ENCODE peak calls at places on chromosomes 4 and X, in four cellular contexts. One of them, this sample, is unnamed.

GRCh38 chr4:67714248-67714583 is 13.3 kb upstream of the UBA6 start:
- DNase-seq in dorsolateral prefrontal cortex: no peak
- DNase-seq in non-pigmented ciliary epithelial cell: no peak
- DNase-seq in ascending aorta: no peak
- DNase-seq in this sample: no peak

GRCh38 chr4:47705326-47705981 is 132.4 kb downstream of the CORIN start:
- DNase-seq in ascending aorta: no peak
- DNase-seq in non-pigmented ciliary epithelial cell: no peak
- DNase-seq in dorsolateral prefrontal cortex: no peak
- DNase-seq in this sample: no peak

GRCh38 chr4:153466637-153467153 is 535 bp downstream of the TMEM131L start:
- DNase-seq in dorsolateral prefrontal cortex: no peak
- DNase-seq in non-pigmented ciliary epithelial cell: no peak
- DNase-seq in ascending aorta: no peak
- DNase-seq in this sample: no peak

GRCh38 chr4:113378836-113379235 is 329.4 kb downstream of the ANK2 start:
- DNase-seq in ascending aorta: no peak
- DNase-seq in non-pigmented ciliary epithelial cell: no peak
- DNase-seq in dorsolateral prefrontal cortex: no peak
- DNase-seq in this sample: no peak

GRCh38 chr4:104494822-104495559 is at the start of gene CXXC4:
- DNase-seq in ascending aorta: no peak
- DNase-seq in non-pigmented ciliary epithelial cell: peak
- DNase-seq in dorsolateral prefrontal cortex: peak
- DNase-seq in this sample: peak

GRCh38 chr4:186762361-186762760 is 38.7 kb upstream of the FAT1 start:
- DNase-seq in dorsolateral prefrontal cortex: no peak
- DNase-seq in ascending aorta: no peak
- DNase-seq in non-pigmented ciliary epithelial cell: no peak
- DNase-seq in this sample: no peak

GRCh38 chrX:28901637-28902036 is 314.4 kb downstream of the IL1RAPL1 start:
- DNase-seq in ascending aorta: no peak
- DNase-seq in dorsolateral prefrontal cortex: no peak
- DNase-seq in non-pigmented ciliary epithelial cell: no peak
- DNase-seq in this sample: no peak

GRCh38 chrX:77342028-77342427 is 105.2 kb upstream of the FGF16 start:
- DNase-seq in dorsolateral prefrontal cortex: no peak
- DNase-seq in non-pigmented ciliary epithelial cell: no peak
- DNase-seq in ascending aorta: no peak
- DNase-seq in this sample: no peak

GRCh38 chrX:31212856-31213748 is 141.3 kb upstream of the FTHL17 start:
- DNase-seq in ascending aorta: no peak
- DNase-seq in dorsolateral prefrontal cortex: no peak
- DNase-seq in non-pigmented ciliary epithelial cell: no peak
- DNase-seq in this sample: no peak

GRCh38 chr4:68077301-68077700 is 52.4 kb downstream of the TMPRSS11F start:
- DNase-seq in dorsolateral prefrontal cortex: no peak
- DNase-seq in ascending aorta: no peak
- DNase-seq in non-pigmented ciliary epithelial cell: no peak
- DNase-seq in this sample: no peak

GRCh38 chr4:15451866-15452765 is 17.6 kb upstream of the CC2D2A start:
- DNase-seq in ascending aorta: no peak
- DNase-seq in non-pigmented ciliary epithelial cell: peak
- DNase-seq in dorsolateral prefrontal cortex: no peak
- DNase-seq in this sample: no peak

GRCh38 chr4:23163649-23164436 is 471.1 kb downstream of the GBA3 start:
- DNase-seq in dorsolateral prefrontal cortex: no peak
- DNase-seq in ascending aorta: no peak
- DNase-seq in non-pigmented ciliary epithelial cell: no peak
- DNase-seq in this sample: no peak

GRCh38 chr4:89598602-89599001 is 238.4 kb downstream of the SNCA start:
- DNase-seq in dorsolateral prefrontal cortex: no peak
- DNase-seq in non-pigmented ciliary epithelial cell: no peak
- DNase-seq in ascending aorta: no peak
- DNase-seq in this sample: no peak

GRCh38 chr4:7254736-7255487 is 62.6 kb downstream of the SORCS2 start:
- DNase-seq in dorsolateral prefrontal cortex: no peak
- DNase-seq in ascending aorta: no peak
- DNase-seq in non-pigmented ciliary epithelial cell: no peak
- DNase-seq in this sample: no peak

GRCh38 chr4:18100657-18101056 is 79.1 kb upstream of the LCORL start:
- DNase-seq in dorsolateral prefrontal cortex: no peak
- DNase-seq in non-pigmented ciliary epithelial cell: no peak
- DNase-seq in ascending aorta: no peak
- DNase-seq in this sample: no peak

GRCh38 chr4:176794151-176794550 is 1.4 kb upstream of the VEGFC start:
- DNase-seq in non-pigmented ciliary epithelial cell: peak
- DNase-seq in ascending aorta: no peak
- DNase-seq in dorsolateral prefrontal cortex: no peak
- DNase-seq in this sample: no peak

GRCh38 chr4:136457004-136457403 is 1075.3 kb downstream of the PCDH18 start:
- DNase-seq in dorsolateral prefrontal cortex: no peak
- DNase-seq in ascending aorta: no peak
- DNase-seq in non-pigmented ciliary epithelial cell: no peak
- DNase-seq in this sample: no peak

GRCh38 chr4:81052119-81053068 is 21.9 kb downstream of the BMP3 start:
- DNase-seq in ascending aorta: no peak
- DNase-seq in dorsolateral prefrontal cortex: peak
- DNase-seq in non-pigmented ciliary epithelial cell: no peak
- DNase-seq in this sample: no peak

GRCh38 chr4:82733636-82734035 is 65.0 kb downstream of the SCD5 start:
- DNase-seq in non-pigmented ciliary epithelial cell: peak
- DNase-seq in ascending aorta: no peak
- DNase-seq in dorsolateral prefrontal cortex: peak
- DNase-seq in this sample: no peak

GRCh38 chrX:119753639-119754257 is 4.6 kb upstream of the SOWAHD start:
- DNase-seq in ascending aorta: no peak
- DNase-seq in dorsolateral prefrontal cortex: no peak
- DNase-seq in non-pigmented ciliary epithelial cell: no peak
- DNase-seq in this sample: no peak

GRCh38 chrX:147072747-147073146 is 258.2 kb upstream of the CXorf51A start:
- DNase-seq in dorsolateral prefrontal cortex: no peak
- DNase-seq in ascending aorta: no peak
- DNase-seq in non-pigmented ciliary epithelial cell: no peak
- DNase-seq in this sample: no peak

GRCh38 chrX:40158036-40158706 is 60.4 kb upstream of the BCOR start:
- DNase-seq in non-pigmented ciliary epithelial cell: no peak
- DNase-seq in ascending aorta: no peak
- DNase-seq in dorsolateral prefrontal cortex: no peak
- DNase-seq in this sample: peak

GRCh38 chr4:140252144-140252741 is 98.3 kb upstream of the MAML3 start:
- DNase-seq in ascending aorta: no peak
- DNase-seq in non-pigmented ciliary epithelial cell: no peak
- DNase-seq in dorsolateral prefrontal cortex: peak
- DNase-seq in this sample: no peak

GRCh38 chr4:113248320-113248719 is 198.9 kb downstream of the ANK2 start:
- DNase-seq in non-pigmented ciliary epithelial cell: no peak
- DNase-seq in dorsolateral prefrontal cortex: no peak
- DNase-seq in ascending aorta: no peak
- DNase-seq in this sample: no peak

GRCh38 chrX:19863237-19864223 is 23.9 kb downstream of the SH3KBP1 start:
- DNase-seq in non-pigmented ciliary epithelial cell: no peak
- DNase-seq in ascending aorta: no peak
- DNase-seq in dorsolateral prefrontal cortex: no peak
- DNase-seq in this sample: no peak

GRCh38 chr4:5971077-5971447 is 47.2 kb downstream of the C4orf50 start:
- DNase-seq in non-pigmented ciliary epithelial cell: no peak
- DNase-seq in dorsolateral prefrontal cortex: no peak
- DNase-seq in ascending aorta: no peak
- DNase-seq in this sample: no peak

GRCh38 chrX:147875866-147876596 is 35.7 kb upstream of the FMR1 start:
- DNase-seq in dorsolateral prefrontal cortex: no peak
- DNase-seq in ascending aorta: no peak
- DNase-seq in non-pigmented ciliary epithelial cell: no peak
- DNase-seq in this sample: no peak

GRCh38 chr4:44760142-44760898 is 34.0 kb upstream of the GNPDA2 start:
- DNase-seq in dorsolateral prefrontal cortex: no peak
- DNase-seq in non-pigmented ciliary epithelial cell: peak
- DNase-seq in ascending aorta: no peak
- DNase-seq in this sample: no peak

GRCh38 chrX:119690921-119691716 is 1.8 kb downstream of the SEPTIN6 start:
- DNase-seq in ascending aorta: no peak
- DNase-seq in non-pigmented ciliary epithelial cell: no peak
- DNase-seq in dorsolateral prefrontal cortex: no peak
- DNase-seq in this sample: no peak

GRCh38 chr4:106868381-106869035 is 167.6 kb downstream of the DKK2 start:
- DNase-seq in dorsolateral prefrontal cortex: no peak
- DNase-seq in ascending aorta: no peak
- DNase-seq in non-pigmented ciliary epithelial cell: no peak
- DNase-seq in this sample: no peak

GRCh38 chrX:7088968-7089615 is 58.4 kb upstream of the STS start:
- DNase-seq in dorsolateral prefrontal cortex: no peak
- DNase-seq in non-pigmented ciliary epithelial cell: no peak
- DNase-seq in ascending aorta: no peak
- DNase-seq in this sample: no peak

GRCh38 chrX:153564047-153564606 is 34.8 kb downstream of the CCNQ start:
- DNase-seq in non-pigmented ciliary epithelial cell: no peak
- DNase-seq in ascending aorta: no peak
- DNase-seq in dorsolateral prefrontal cortex: no peak
- DNase-seq in this sample: no peak

GRCh38 chr4:71261001-71261400 is 77.8 kb upstream of the SLC4A4 start:
- DNase-seq in non-pigmented ciliary epithelial cell: no peak
- DNase-seq in ascending aorta: no peak
- DNase-seq in dorsolateral prefrontal cortex: no peak
- DNase-seq in this sample: no peak

GRCh38 chrX:105869676-105870075 is 47.3 kb downstream of the NRK start:
- DNase-seq in ascending aorta: no peak
- DNase-seq in dorsolateral prefrontal cortex: no peak
- DNase-seq in non-pigmented ciliary epithelial cell: no peak
- DNase-seq in this sample: no peak

GRCh38 chr4:2691952-2692435 is 64.1 kb downstream of the TNIP2 start:
- DNase-seq in dorsolateral prefrontal cortex: no peak
- DNase-seq in non-pigmented ciliary epithelial cell: no peak
- DNase-seq in ascending aorta: no peak
- DNase-seq in this sample: no peak

GRCh38 chr4:84583871-84584373 is 995 bp downstream of the CDS1 start:
- DNase-seq in dorsolateral prefrontal cortex: no peak
- DNase-seq in non-pigmented ciliary epithelial cell: no peak
- DNase-seq in ascending aorta: no peak
- DNase-seq in this sample: no peak